ENCODE peak calls at places on chromosomes 16 and 17, in five cellular contexts. I, Y, S, Q and X are unnamed samples.
A peak's percentile ranks its signal among the peaks of the same experiment; 100 is the strongest.

GRCh38 chr16:57786632-57787518 is 15.4 kb downstream of the KIFC3 start:
- DNase-seq in Y (peak; percentile 81), S (no peak), Q (no peak), I (no peak), X (no peak)

GRCh38 chr17:40980117-40980516 is 4.0 kb downstream of the KRT40 start:
- DNase-seq in I (no peak), Q (no peak), Y (no peak), S (no peak), X (no peak)

GRCh38 chr17:82602986-82603385 is 45.3 kb downstream of the WDR45B start:
- DNase-seq in Q (peak; percentile 26), Y (no peak), I (no peak), S (no peak), X (no peak)

GRCh38 chr16:80466024-80466986 is 74.5 kb upstream of the DYNLRB2 start:
- DNase-seq in Q (peak; percentile 39), Y (peak; percentile 82), S (peak; percentile 47), I (no peak), X (no peak)

GRCh38 chr16:49464093-49464492 is 90.5 kb downstream of the C16orf78 start:
- DNase-seq in Q (no peak), S (no peak), I (no peak), Y (no peak), X (no peak)

GRCh38 chr17:57259817-57260216 is 3.5 kb downstream of the MSI2 start:
- DNase-seq in I (no peak), Q (no peak), S (no peak), Y (no peak), X (no peak)

GRCh38 chr17:7951143-7951792 is 19.3 kb downstream of the CNTROB start:
- DNase-seq in S (no peak), I (no peak), Q (no peak), Y (no peak), X (no peak)

GRCh38 chr16:11155284-11155806 is 100.7 kb downstream of the SOCS1 start:
- DNase-seq in Q (no peak), Y (no peak), I (no peak), S (peak; percentile 58), X (no peak)

GRCh38 chr16:81214745-81215166 is 23.7 kb upstream of the BCO1 start:
- DNase-seq in Q (no peak), Y (no peak), I (no peak), S (peak; percentile 36), X (no peak)

GRCh38 chr17:28928061-28928460 is 23.3 kb downstream of the PHF12 start:
- DNase-seq in Y (no peak), Q (no peak), S (peak; percentile 76), I (no peak), X (no peak)

GRCh38 chr17:50064253-50064991 is 8.5 kb downstream of the ITGA3 start:
- DNase-seq in I (no peak), Y (peak; percentile 72), S (peak; percentile 99), Q (no peak), X (peak; percentile 87)

GRCh38 chr17:50453901-50454300 is 14.8 kb downstream of the CHAD start:
- DNase-seq in Q (no peak), I (no peak), Y (no peak), S (no peak), X (no peak)